ENCODE peak calls at places on chromosomes 1 and 21, in six cellular contexts. K, U, O, S, V and B are unnamed samples. For H3K36me3 and H3K4me1, the result is how much of the 10 kb centered on the place peaks cover.

GRCh38 chr21:45421071-45421845 is 16.3 kb downstream of the COL18A1 start:
- DNase-seq in K (no peak), U (no peak), O (peak), S (no peak), V (no peak), B (no peak)

GRCh38 chr1:171352554-171352953 is 38.6 kb downstream of the FMO4 start:
- DNase-seq in K (no peak), U (no peak), O (no peak), S (no peak), V (no peak), B (no peak)

GRCh38 chr1:234776256-234776874 is 166.4 kb upstream of the IRF2BP2 start:
- DNase-seq in K (peak), U (no peak), O (peak), S (peak), V (no peak), B (no peak)

GRCh38 chr1:145918992-145919939 is 749 bp upstream of the PEX11B start:
- DNase-seq in K (peak), U (no peak), O (peak), S (no peak), V (peak), B (peak)

GRCh38 chr1:33050221-33051076 is 13.8 kb upstream of the AK2 start:
- DNase-seq in K (peak), U (no peak), O (no peak), S (no peak), V (no peak), B (no peak)

GRCh38 chr1:9630331-9631081 is 21.0 kb upstream of the PIK3CD start:
- DNase-seq in K (no peak), U (no peak), O (no peak), S (no peak), V (no peak), B (no peak)

GRCh38 chr1:194723067-194723466 is 1536.7 kb upstream of the B3GALT2 start:
- DNase-seq in K (no peak), U (no peak), O (no peak), S (no peak), V (no peak), B (no peak)

GRCh38 chr1:169106921-169107672 is 607 bp downstream of the ATP1B1 start:
- DNase-seq in K (peak), U (peak), O (peak), S (no peak), V (peak), B (no peak)

GRCh38 chr1:10733967-10734366 is 62.5 kb downstream of the CASZ1 start:
- DNase-seq in K (no peak), U (no peak), O (no peak), S (peak), V (no peak), B (no peak)

GRCh38 chr1:25343872-25344271 is 5.7 kb downstream of the TMEM50A start:
- DNase-seq in K (peak), U (no peak), O (no peak), S (no peak), V (no peak), B (no peak)

GRCh38 chr1:18325151-18325550 is 155.6 kb upstream of the KLHDC7A start:
- DNase-seq in K (no peak), U (no peak), O (no peak), S (no peak), V (no peak), B (no peak)

GRCh38 chr1:208837242-208837641 is 593.1 kb upstream of the PLXNA2 start:
- DNase-seq in K (no peak), U (no peak), O (no peak), S (no peak), V (no peak), B (no peak)

GRCh38 chr1:1986451-1987141 is 17.0 kb downstream of the CFAP74 start:
- DNase-seq in K (no peak), U (no peak), O (no peak), S (no peak), V (no peak), B (no peak)

GRCh38 chr1:48333316-48333715 is 110.8 kb downstream of the SLC5A9 start:
- DNase-seq in K (no peak), U (no peak), O (no peak), S (no peak), V (no peak), B (no peak)

GRCh38 chr1:219792337-219793021 is 135.9 kb downstream of the SLC30A10 start:
- DNase-seq in K (no peak), U (no peak), O (no peak), S (no peak), V (no peak), B (no peak)

GRCh38 chr21:38985423-38986378 is 180.0 kb downstream of the ETS2 start:
- DNase-seq in K (peak), U (no peak), O (no peak), S (peak), V (peak), B (no peak)

GRCh38 chr1:17582124-17582768 is 42.7 kb downstream of the ARHGEF10L start:
- DNase-seq in K (no peak), U (no peak), O (no peak), S (no peak), V (no peak), B (peak)

GRCh38 chr1:112457965-112458364 is 50.8 kb upstream of the WNT2B start:
- DNase-seq in K (no peak), U (no peak), O (no peak), S (no peak), V (no peak), B (no peak)

GRCh38 chr1:167247754-167248153 is 27.1 kb downstream of the POU2F1 start:
- DNase-seq in K (no peak), U (no peak), O (no peak), S (no peak), V (no peak), B (no peak)

GRCh38 chr1:238340989-238341388 is 450.3 kb upstream of the ZP4 start:
- DNase-seq in K (no peak), U (no peak), O (no peak), S (no peak), V (no peak), B (no peak)

GRCh38 chr21:41403966-41404365 is 22.1 kb upstream of the MX1 start:
- DNase-seq in K (no peak), U (no peak), O (no peak), S (peak), V (no peak), B (no peak)

GRCh38 chr1:160550572-160551034 is 27.5 kb upstream of the SLAMF6 start:
- DNase-seq in K (no peak), U (no peak), O (peak), S (no peak), V (no peak), B (no peak)

GRCh38 chr1:37233606-37234005 is 199.3 kb upstream of the GRIK3 start:
- DNase-seq in K (no peak), U (no peak), O (no peak), S (no peak), V (no peak), B (no peak)

GRCh38 chr1:59892836-59893811 is 33.4 kb downstream of the CYP2J2 start:
- DNase-seq in K (no peak), U (no peak), O (no peak), S (no peak), V (peak), B (peak)

GRCh38 chr1:213767683-213768082 is 220.1 kb upstream of the PROX1 start:
- DNase-seq in K (no peak), U (no peak), O (no peak), S (no peak), V (no peak), B (no peak)

GRCh38 chr21:16913010-16913409 is 599.8 kb upstream of the CXADR start:
- DNase-seq in K (no peak), U (no peak), O (no peak), S (no peak), V (no peak), B (no peak)

GRCh38 chr1:24437631-24438396 is 22.2 kb downstream of the NIPAL3 start:
- DNase-seq in K (no peak), U (no peak), O (no peak), S (no peak), V (no peak), B (no peak)

GRCh38 chr1:192263436-192263835 is 53.4 kb upstream of the RGS21 start:
- DNase-seq in K (no peak), U (no peak), O (no peak), S (no peak), V (no peak), B (no peak)

GRCh38 chr1:38872401-38873026 is 634 bp downstream of the MYCBP start:
- DNase-seq in K (no peak), U (no peak), O (no peak), S (no peak), V (no peak), B (no peak)

DNA sequence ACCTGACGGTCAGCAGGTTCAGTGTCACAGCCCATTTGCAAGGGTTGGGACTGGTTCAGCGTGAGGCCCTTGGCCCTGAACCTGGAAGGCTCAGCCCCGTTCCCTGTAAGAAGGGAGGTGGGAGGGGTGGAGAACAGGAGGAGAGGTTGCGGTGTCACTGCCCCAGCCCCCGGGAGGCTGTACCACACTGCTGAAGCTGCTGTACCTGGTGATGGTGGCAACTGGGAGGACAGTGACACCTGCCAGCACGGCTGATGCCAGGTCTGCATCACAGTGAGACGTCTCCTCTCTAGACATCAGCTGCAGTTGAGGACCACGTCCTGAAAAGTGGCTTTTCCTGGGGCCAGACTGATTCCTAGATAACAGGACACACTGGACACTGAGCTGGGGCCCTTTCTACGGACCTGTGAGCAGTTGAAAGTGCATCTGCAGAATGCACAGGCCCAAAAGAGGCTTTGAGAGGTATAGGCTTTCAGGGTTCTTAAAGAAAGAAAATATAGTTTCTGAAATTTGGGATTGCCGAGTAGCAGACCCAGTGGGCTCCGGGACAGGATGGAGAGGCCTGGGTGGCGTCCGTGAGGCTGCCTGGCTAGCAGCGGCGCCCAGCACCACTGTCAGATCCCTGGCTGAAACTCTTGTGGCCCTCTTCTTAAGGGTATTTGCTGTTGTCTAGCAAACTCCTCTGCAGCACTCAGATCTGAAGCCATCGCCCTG is 47.7 kb downstream of the COQ8A start:
- DNase-seq in K (no peak), U (no peak), O (no peak), S (no peak), V (peak), B (no peak)
- H3K36me3 ChIP-seq in K (under half), U (under half), O (under half), S (under half), V (under half), B (under half)

GRCh38 chr1:64894438-64895196 is 71.7 kb downstream of the JAK1 start:
- DNase-seq in K (no peak), U (no peak), O (no peak), S (no peak), V (no peak), B (no peak)
- H3K4me1 ChIP-seq in K (under half), U (under half), O (under half), S (under half), V (under half), B (under half)

DNA sequence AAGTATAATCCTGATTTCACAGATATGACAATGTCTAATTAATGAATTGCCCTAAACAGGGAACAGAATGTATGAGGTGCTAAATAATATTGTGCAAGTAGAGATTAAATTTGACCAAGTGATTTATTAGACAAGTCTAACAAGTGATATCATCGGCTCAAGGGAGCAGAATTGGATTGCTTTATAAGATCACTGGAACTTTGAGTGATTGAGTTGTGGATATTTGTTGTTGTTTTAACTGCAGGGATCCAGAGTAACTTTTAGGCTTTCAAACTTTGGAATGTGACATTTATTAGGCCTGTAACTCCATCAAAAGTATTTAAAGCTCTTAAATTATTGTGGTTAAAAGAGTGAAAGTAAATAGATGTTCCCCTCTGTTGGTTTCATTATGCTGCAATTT is 206.5 kb downstream of the HLX start:
- DNase-seq in K (no peak), U (no peak), O (no peak), S (no peak), V (no peak), B (no peak)
- H3K36me3 ChIP-seq in K (under half), U (under half), O (under half), S (under half), V (under half), B (under half)

GRCh38 chr1:186703209-186703766 is 23.1 kb upstream of the PTGS2 start:
- DNase-seq in K (no peak), U (no peak), O (no peak), S (no peak), V (no peak), B (no peak)

DNA sequence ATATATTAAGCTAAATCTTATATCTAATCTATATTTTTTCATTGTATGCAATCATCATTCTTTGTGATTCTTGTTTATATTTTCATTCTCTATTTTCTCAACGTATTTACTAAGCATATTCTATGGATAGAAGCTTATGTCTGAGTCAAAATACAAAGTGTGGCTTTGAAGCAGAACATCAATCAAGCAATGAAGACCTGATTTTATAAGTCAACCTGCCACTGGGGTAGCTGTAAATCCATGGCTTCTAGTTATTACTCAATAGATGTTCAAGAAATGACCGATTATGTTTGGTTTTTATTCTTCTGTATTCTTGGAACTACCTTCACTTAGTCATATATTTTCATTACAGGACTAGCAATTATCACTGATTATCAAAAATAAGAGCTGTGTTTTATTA is 20.5 kb upstream of the PTGS2 start:
- DNase-seq in K (no peak), U (no peak), O (no peak), S (no peak), V (no peak), B (no peak)
- H3K4me1 ChIP-seq in K (under half), U (under half), O (under half), S (under half), V (under half), B (under half)

GRCh38 chr21:34807881-34808568 is 139.2 kb downstream of the CLIC6 start:
- DNase-seq in K (peak), U (no peak), O (no peak), S (peak), V (no peak), B (no peak)
- H3K36me3 ChIP-seq in K (half or more), U (under half), O (under half), S (under half), V (under half), B (under half)

GRCh38 chr1:220956861-220957605 is 77.8 kb downstream of the HLX start:
- DNase-seq in K (peak), U (no peak), O (no peak), S (peak), V (no peak), B (no peak)
- H3K4me1 ChIP-seq in K (under half), U (under half), O (under half), S (under half), V (under half), B (under half)

DNA sequence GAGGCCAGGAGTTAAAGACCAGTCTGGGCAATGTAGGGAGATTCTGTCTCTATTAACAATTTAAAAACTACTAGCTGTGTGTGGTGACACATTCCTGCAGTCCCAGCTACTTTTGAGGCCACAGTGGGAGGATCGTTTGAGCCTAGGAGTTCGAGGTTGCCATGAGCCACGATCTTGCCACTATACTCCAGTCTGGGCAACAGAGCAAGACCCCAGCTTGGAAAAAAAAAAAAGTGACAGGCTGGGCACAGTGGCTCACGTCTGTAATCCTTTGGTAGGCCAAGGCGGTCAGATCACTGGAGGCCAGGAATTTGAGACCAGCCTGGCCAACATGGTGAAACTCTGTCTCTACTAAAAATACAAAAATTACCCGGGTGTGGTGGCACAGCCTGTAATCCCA is 26.8 kb downstream of the HP1BP3 start:
- DNase-seq in K (no peak), U (no peak), O (no peak), S (no peak), V (no peak), B (no peak)
- H3K36me3 ChIP-seq in K (half or more), U (half or more), O (under half), S (half or more), V (under half), B (under half)

DNA sequence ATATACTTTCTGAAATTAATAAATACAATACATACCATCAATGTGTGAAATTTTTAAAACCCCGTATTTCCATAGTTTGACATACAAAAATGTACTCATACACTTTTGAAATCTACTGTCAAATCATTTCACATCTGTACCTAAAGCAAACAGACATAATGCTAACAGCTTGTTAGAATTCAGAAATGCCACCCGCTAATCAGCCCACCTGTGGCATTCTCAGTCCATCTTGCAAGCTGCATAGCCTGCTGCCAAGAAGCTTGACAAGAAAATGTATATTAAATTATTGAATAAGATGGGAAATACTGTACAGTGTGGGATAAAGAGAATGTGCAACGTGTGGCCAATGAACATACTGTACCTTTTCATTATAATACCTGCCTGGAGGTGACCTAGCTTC is 55.1 kb downstream of the ZBTB18 start:
- DNase-seq in K (no peak), U (no peak), O (no peak), S (no peak), V (no peak), B (no peak)
- H3K4me1 ChIP-seq in K (under half), U (under half), O (under half), S (under half), V (under half), B (under half)

GRCh38 chr1:183166439-183166838 is 19.6 kb upstream of the LAMC2 start:
- DNase-seq in K (no peak), U (no peak), O (no peak), S (no peak), V (no peak), B (no peak)
- H3K36me3 ChIP-seq in K (under half), U (under half), O (under half), S (under half), V (under half), B (under half)

GRCh38 chr1:156658496-156658895 is 16.6 kb downstream of the BCAN start:
- DNase-seq in K (no peak), U (no peak), O (no peak), S (no peak), V (no peak), B (no peak)

GRCh38 chr1:156657971-156658319 is 16.0 kb downstream of the BCAN start:
- DNase-seq in K (no peak), U (no peak), O (no peak), S (no peak), V (no peak), B (no peak)

GRCh38 chr1:156659672-156659993 is 17.6 kb downstream of the NES start:
- DNase-seq in K (no peak), U (no peak), O (no peak), S (no peak), V (no peak), B (no peak)

GRCh38 chr1:156659994-156660751 is 17.0 kb downstream of the NES start:
- DNase-seq in K (peak), U (peak), O (peak), S (peak), V (peak), B (peak)

GRCh38 chr1:156658945-156659574 is 17.1 kb downstream of the BCAN start:
- DNase-seq in K (no peak), U (no peak), O (no peak), S (no peak), V (no peak), B (no peak)
- H3K4me1 ChIP-seq in K (half or more), U (under half), O (under half), S (under half), V (under half), B (under half)